ENCODE peak calls at places on chromosomes 12 and 14, in six cellular contexts. S is mucosa of descending colon, U is AG04450, H is endothelial cell, Z is breast epithelium, E is A673. V is an unnamed sample.

GRCh38 chr14:92650581-92651105 is 97.8 kb downstream of the LGMN start:
- DNase-seq in S (no peak), U (no peak), H (no peak), Z (no peak), E (no peak), V (no peak)

GRCh38 chr12:49546481-49546880 is 7.7 kb downstream of the KCNH3 start:
- DNase-seq in S (no peak), U (no peak), H (no peak), Z (no peak), E (no peak), V (no peak)

GRCh38 chr14:50677527-50678063 is 9.5 kb upstream of the SAV1 start:
- DNase-seq in S (no peak), U (no peak), H (no peak), Z (peak), E (no peak), V (no peak)

GRCh38 chr12:80707126-80707829 is at the start of gene MYF6:
- DNase-seq in S (no peak), U (no peak), H (no peak), Z (no peak), E (no peak), V (no peak)

GRCh38 chr12:115404761-115405470 is 720.9 kb upstream of the TBX3 start:
- DNase-seq in S (no peak), U (peak), H (no peak), Z (no peak), E (no peak), V (no peak)

GRCh38 chr12:52686756-52687487 is 6.7 kb upstream of the KRT1 start:
- DNase-seq in S (no peak), U (no peak), H (no peak), Z (no peak), E (no peak), V (no peak)

GRCh38 chr12:46660276-46660675 is 165.5 kb downstream of the SLC38A4 start:
- DNase-seq in S (no peak), U (no peak), H (no peak), Z (no peak), E (peak), V (no peak)

GRCh38 chr14:26281280-26281998 is 316.4 kb downstream of the NOVA1 start:
- DNase-seq in S (no peak), U (peak), H (no peak), Z (peak), E (peak), V (no peak)

GRCh38 chr14:73723411-73723798 is 9.2 kb upstream of the PNMA1 start:
- DNase-seq in S (no peak), U (no peak), H (no peak), Z (no peak), E (no peak), V (no peak)

GRCh38 chr12:124620606-124621295 is 53.3 kb upstream of the NCOR2 start:
- DNase-seq in S (no peak), U (no peak), H (no peak), Z (no peak), E (no peak), V (no peak)

GRCh38 chr12:132282950-132283771 is 46.2 kb downstream of the GALNT9 start:
- DNase-seq in S (no peak), U (no peak), H (no peak), Z (no peak), E (no peak), V (no peak)

GRCh38 chr12:102539651-102540553 is 59.5 kb upstream of the IGF1 start:
- DNase-seq in S (no peak), U (peak), H (no peak), Z (no peak), E (no peak), V (no peak)

GRCh38 chr12:71589478-71589881 is 74.2 kb downstream of the ZFC3H1 start:
- DNase-seq in S (no peak), U (no peak), H (no peak), Z (no peak), E (no peak), V (no peak)

GRCh38 chr14:29706700-29707099 is 220.9 kb downstream of the PRKD1 start:
- DNase-seq in S (no peak), U (no peak), H (no peak), Z (no peak), E (no peak), V (no peak)

GRCh38 chr12:102232446-102232845 is 34.8 kb upstream of the PMCH start:
- DNase-seq in S (no peak), U (no peak), H (no peak), Z (peak), E (peak), V (no peak)

GRCh38 chr12:3920378-3921141 is 47.4 kb upstream of the PARP11 start:
- DNase-seq in S (peak), U (no peak), H (no peak), Z (no peak), E (no peak), V (no peak)

GRCh38 chr14:96267336-96267735 is 11.3 kb downstream of the BDKRB1 start:
- DNase-seq in S (no peak), U (peak), H (no peak), Z (peak), E (peak), V (no peak)

GRCh38 chr12:57965766-57966165 is 24.4 kb downstream of the ATP23 start:
- DNase-seq in S (no peak), U (no peak), H (no peak), Z (no peak), E (no peak), V (no peak)

GRCh38 chr12:14167005-14167628 is 185.7 kb upstream of the GRIN2B start:
- DNase-seq in S (peak), U (peak), H (peak), Z (no peak), E (peak), V (peak)

DNA sequence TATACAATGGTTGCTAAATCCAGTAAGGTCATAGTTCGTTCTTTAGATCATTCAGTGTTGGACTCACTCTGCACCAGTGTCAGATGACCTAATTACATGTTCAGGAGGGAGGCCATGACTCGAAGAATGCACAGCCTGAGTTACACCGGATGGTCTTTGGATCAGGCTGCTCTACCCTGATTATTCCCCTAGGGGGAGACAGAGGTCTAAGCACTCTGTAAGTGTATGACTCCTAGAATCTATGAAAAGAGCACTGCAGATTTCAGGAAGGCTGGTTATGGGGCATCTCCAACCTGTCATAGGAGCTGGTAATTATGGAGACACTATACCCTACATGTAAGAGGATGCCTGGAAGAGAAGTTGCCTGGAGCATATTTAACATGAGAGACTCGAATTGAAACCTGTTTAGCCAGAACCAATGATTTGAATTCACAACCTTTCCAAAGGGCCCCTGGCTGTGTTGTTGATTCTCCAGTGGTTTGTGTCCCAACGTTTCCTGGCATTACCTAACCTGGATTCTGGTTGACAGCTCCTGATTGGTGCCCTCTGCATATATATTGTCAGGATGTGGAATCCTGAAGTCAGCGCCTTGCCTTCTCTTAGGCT is at the start of gene MUCL1:
- DNase-seq in S (peak), U (peak), H (peak), Z (peak), E (peak), V (peak)
- TF ChIP-seq CTCF in S (peak), U (peak), H (peak), Z (peak), E (peak), V (peak)

GRCh38 chr14:106347291-106347778 is 821.0 kb downstream of the TMEM121 start:
- DNase-seq in S (no peak), U (no peak), H (no peak), Z (no peak), E (no peak), V (no peak)
- TF ChIP-seq CTCF in S (no peak), U (no peak), H (no peak), Z (no peak), E (no peak), V (no peak)

GRCh38 chr14:88975926-88976325 is 151.5 kb downstream of the TTC8 start:
- DNase-seq in S (no peak), U (no peak), H (no peak), Z (no peak), E (no peak), V (no peak)

DNA sequence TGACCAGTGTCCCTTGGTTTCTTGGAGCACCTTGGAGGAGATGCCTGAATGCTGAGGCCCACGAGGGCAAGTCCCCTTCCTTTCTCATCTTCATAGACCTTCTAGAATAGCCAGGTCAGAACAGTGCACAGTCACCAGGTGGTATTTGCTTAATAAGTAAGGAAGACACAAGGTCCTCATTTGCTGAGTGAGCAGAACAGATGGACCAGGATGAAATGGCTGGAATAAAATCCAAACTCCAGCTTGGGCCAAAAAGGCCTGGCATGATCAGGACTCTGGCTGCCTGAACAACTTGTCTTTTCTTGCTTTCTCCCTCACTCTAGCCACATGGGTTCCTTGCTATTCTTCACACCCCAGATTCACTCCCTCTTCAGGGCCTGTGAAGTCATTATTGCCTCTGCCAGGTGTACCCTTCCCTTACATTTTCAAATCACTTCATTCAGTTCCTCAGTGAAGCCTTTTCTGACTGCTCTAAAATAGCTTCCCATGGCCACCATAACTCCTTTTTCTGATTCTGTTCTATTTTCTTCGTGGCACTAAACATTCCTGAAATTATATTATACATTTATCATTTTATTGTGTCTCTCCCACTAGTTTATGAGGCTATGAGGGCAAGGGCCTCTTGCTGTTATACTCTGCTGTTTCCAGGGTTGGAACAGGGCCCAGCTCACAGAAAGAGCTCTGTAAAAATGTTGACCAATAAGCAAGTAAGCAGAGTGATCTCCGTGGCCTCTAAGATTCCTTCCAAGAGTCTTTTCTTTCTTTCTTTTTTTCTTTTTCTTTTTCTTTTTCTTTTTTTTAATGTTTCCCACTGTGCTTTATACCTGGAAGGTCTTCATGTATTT is 150.8 kb downstream of the TTC8 start:
- DNase-seq in S (peak), U (no peak), H (no peak), Z (no peak), E (no peak), V (no peak)
- TF ChIP-seq CTCF in S (no peak), U (no peak), H (no peak), Z (no peak), E (no peak), V (no peak)

GRCh38 chr12:89464974-89465592 is 59.5 kb downstream of the GALNT4 start:
- DNase-seq in S (no peak), U (no peak), H (no peak), Z (no peak), E (no peak), V (no peak)

GRCh38 chr12:89461190-89461589 is 63.4 kb downstream of the GALNT4 start:
- DNase-seq in S (no peak), U (no peak), H (no peak), Z (no peak), E (peak), V (no peak)

GRCh38 chr12:89456565-89456964 is 68.0 kb downstream of the GALNT4 start:
- DNase-seq in S (no peak), U (no peak), H (no peak), Z (no peak), E (no peak), V (no peak)

GRCh38 chr12:89461649-89462612 is 62.7 kb downstream of the GALNT4 start:
- DNase-seq in S (no peak), U (peak), H (no peak), Z (no peak), E (peak), V (no peak)
- TF ChIP-seq CTCF in S (no peak), U (peak), H (peak), Z (peak), E (peak), V (peak)

GRCh38 chr14:22610931-22611330 is 12.8 kb downstream of the ABHD4 start:
- DNase-seq in S (no peak), U (no peak), H (no peak), Z (no peak), E (no peak), V (no peak)

GRCh38 chr14:22614240-22614799 is 16.2 kb downstream of the ABHD4 start:
- DNase-seq in S (no peak), U (peak), H (no peak), Z (peak), E (peak), V (no peak)

GRCh38 chr14:22607291-22607690 is 9.2 kb downstream of the ABHD4 start:
- DNase-seq in S (no peak), U (no peak), H (no peak), Z (no peak), E (no peak), V (no peak)

GRCh38 chr14:22613736-22614239 is 15.7 kb downstream of the ABHD4 start:
- DNase-seq in S (no peak), U (no peak), H (no peak), Z (no peak), E (no peak), V (no peak)

GRCh38 chr14:22613091-22613695 is 15.1 kb downstream of the ABHD4 start:
- DNase-seq in S (no peak), U (no peak), H (no peak), Z (no peak), E (no peak), V (no peak)
- TF ChIP-seq CTCF in S (no peak), U (peak), H (no peak), Z (no peak), E (peak), V (no peak)